ENCODE peak calls at places on chromosome 10, in ten cellular contexts. One of them, this sample, is unnamed.

GRCh38 chr10:72097448-72098300 is 9.3 kb upstream of the SPOCK2 start:
- DNase-seq in cardiac muscle cell: peak; percentile 97
- DNase-seq in MM.1S: no peak
- DNase-seq in sigmoid colon: no peak
- DNase-seq in heart right ventricle: peak; percentile 36
- DNase-seq in ascending aorta: peak; percentile 75
- DNase-seq in IMR-90: peak; percentile 99
- DNase-seq in prostate gland: no peak
- DNase-seq in OCI-LY7: no peak
- DNase-seq in SJSA1: peak; percentile 84
- DNase-seq in this sample: no peak

GRCh38 chr10:52314007-52314821 is at the start of gene DKK1:
- DNase-seq in MM.1S: peak; percentile 85
- DNase-seq in IMR-90: peak; percentile 76
- DNase-seq in OCI-LY7: no peak
- DNase-seq in heart right ventricle: peak; percentile 25
- DNase-seq in ascending aorta: peak; percentile 75
- DNase-seq in sigmoid colon: peak; percentile 69
- DNase-seq in cardiac muscle cell: peak; percentile 85
- DNase-seq in prostate gland: peak; percentile 51
- DNase-seq in SJSA1: peak; percentile 88
- DNase-seq in this sample: peak; percentile 81

GRCh38 chr10:121942749-121943148 is 14.9 kb upstream of the ATE1 start:
- DNase-seq in IMR-90: peak; percentile 94
- DNase-seq in heart right ventricle: peak; percentile 50
- DNase-seq in cardiac muscle cell: peak; percentile 94
- DNase-seq in sigmoid colon: no peak
- DNase-seq in ascending aorta: peak; percentile 62
- DNase-seq in MM.1S: no peak
- DNase-seq in SJSA1: no peak
- DNase-seq in OCI-LY7: no peak
- DNase-seq in prostate gland: no peak
- DNase-seq in this sample: no peak

GRCh38 chr10:116848032-116848911 is 1.0 kb upstream of the ENO4 start:
- DNase-seq in OCI-LY7: no peak
- DNase-seq in heart right ventricle: no peak
- DNase-seq in cardiac muscle cell: no peak
- DNase-seq in ascending aorta: no peak
- DNase-seq in IMR-90: no peak
- DNase-seq in MM.1S: peak; percentile 66
- DNase-seq in prostate gland: peak; percentile 33
- DNase-seq in SJSA1: no peak
- DNase-seq in sigmoid colon: no peak
- DNase-seq in this sample: no peak

GRCh38 chr10:91366687-91367086 is 43.5 kb upstream of the HECTD2 start:
- DNase-seq in SJSA1: no peak
- DNase-seq in prostate gland: no peak
- DNase-seq in sigmoid colon: no peak
- DNase-seq in cardiac muscle cell: no peak
- DNase-seq in MM.1S: no peak
- DNase-seq in IMR-90: no peak
- DNase-seq in OCI-LY7: no peak
- DNase-seq in ascending aorta: no peak
- DNase-seq in heart right ventricle: no peak
- DNase-seq in this sample: no peak

GRCh38 chr10:79273603-79274002 is 73.7 kb upstream of the PPIF start:
- DNase-seq in MM.1S: no peak
- DNase-seq in OCI-LY7: no peak
- DNase-seq in ascending aorta: no peak
- DNase-seq in prostate gland: no peak
- DNase-seq in heart right ventricle: peak; percentile 48
- DNase-seq in cardiac muscle cell: no peak
- DNase-seq in SJSA1: no peak
- DNase-seq in IMR-90: no peak
- DNase-seq in sigmoid colon: peak; percentile 79
- DNase-seq in this sample: no peak

GRCh38 chr10:128263891-128264688 is 137.9 kb upstream of the MKI67 start:
- DNase-seq in prostate gland: peak; percentile 33
- DNase-seq in cardiac muscle cell: peak; percentile 68
- DNase-seq in OCI-LY7: peak; percentile 41
- DNase-seq in SJSA1: no peak
- DNase-seq in MM.1S: peak; percentile 72
- DNase-seq in ascending aorta: no peak
- DNase-seq in IMR-90: peak; percentile 25
- DNase-seq in sigmoid colon: peak; percentile 76
- DNase-seq in heart right ventricle: peak; percentile 61
- DNase-seq in this sample: peak; percentile 82

GRCh38 chr10:98415710-98416077 is 712 bp upstream of the PYROXD2 start:
- DNase-seq in cardiac muscle cell: peak; percentile 53
- DNase-seq in prostate gland: no peak
- DNase-seq in IMR-90: no peak
- DNase-seq in ascending aorta: peak; percentile 46
- DNase-seq in sigmoid colon: no peak
- DNase-seq in SJSA1: no peak
- DNase-seq in MM.1S: no peak
- DNase-seq in heart right ventricle: peak; percentile 43
- DNase-seq in OCI-LY7: no peak
- DNase-seq in this sample: peak; percentile 10

GRCh38 chr10:4234661-4235060 is 449.7 kb upstream of the KLF6 start:
- DNase-seq in ascending aorta: no peak
- DNase-seq in prostate gland: no peak
- DNase-seq in SJSA1: no peak
- DNase-seq in heart right ventricle: no peak
- DNase-seq in OCI-LY7: peak; percentile 1
- DNase-seq in sigmoid colon: no peak
- DNase-seq in IMR-90: peak; percentile 21
- DNase-seq in MM.1S: no peak
- DNase-seq in cardiac muscle cell: peak; percentile 68
- DNase-seq in this sample: no peak

GRCh38 chr10:103080891-103081581 is 112.0 kb downstream of the NT5C2 start:
- DNase-seq in ascending aorta: no peak
- DNase-seq in IMR-90: no peak
- DNase-seq in cardiac muscle cell: no peak
- DNase-seq in MM.1S: no peak
- DNase-seq in prostate gland: no peak
- DNase-seq in sigmoid colon: no peak
- DNase-seq in OCI-LY7: no peak
- DNase-seq in SJSA1: no peak
- DNase-seq in heart right ventricle: no peak
- DNase-seq in this sample: no peak
- H3K36me3 ChIP-seq in ascending aorta: peaks cover 19% of the 10 kb centered on the region
- H3K36me3 ChIP-seq in IMR-90: peaks cover 65% of the 10 kb centered on the region
- H3K36me3 ChIP-seq in cardiac muscle cell: peaks cover 8% of the 10 kb centered on the region
- H3K36me3 ChIP-seq in MM.1S: no peaks in the 10 kb centered on the region
- H3K36me3 ChIP-seq in prostate gland: no peaks in the 10 kb centered on the region
- H3K36me3 ChIP-seq in sigmoid colon: peaks cover 55% of the 10 kb centered on the region
- H3K36me3 ChIP-seq in OCI-LY7: peaks cover 32% of the 10 kb centered on the region
- H3K36me3 ChIP-seq in SJSA1: peaks cover 37% of the 10 kb centered on the region
- H3K36me3 ChIP-seq in heart right ventricle: no peaks in the 10 kb centered on the region
- H3K36me3 ChIP-seq in this sample: no peaks in the 10 kb centered on the region

GRCh38 chr10:21826725-21827124 is 176.8 kb downstream of the DNAJC1 start:
- DNase-seq in IMR-90: no peak
- DNase-seq in OCI-LY7: no peak
- DNase-seq in heart right ventricle: no peak
- DNase-seq in MM.1S: no peak
- DNase-seq in SJSA1: no peak
- DNase-seq in cardiac muscle cell: no peak
- DNase-seq in prostate gland: no peak
- DNase-seq in sigmoid colon: no peak
- DNase-seq in ascending aorta: no peak
- DNase-seq in this sample: no peak

GRCh38 chr10:21824409-21824808 is 179.1 kb downstream of the DNAJC1 start:
- DNase-seq in MM.1S: no peak
- DNase-seq in heart right ventricle: no peak
- DNase-seq in SJSA1: no peak
- DNase-seq in cardiac muscle cell: no peak
- DNase-seq in ascending aorta: no peak
- DNase-seq in sigmoid colon: no peak
- DNase-seq in IMR-90: no peak
- DNase-seq in prostate gland: no peak
- DNase-seq in OCI-LY7: no peak
- DNase-seq in this sample: no peak

GRCh38 chr10:21830037-21830436 is 173.5 kb downstream of the DNAJC1 start:
- DNase-seq in prostate gland: no peak
- DNase-seq in ascending aorta: no peak
- DNase-seq in SJSA1: no peak
- DNase-seq in heart right ventricle: no peak
- DNase-seq in cardiac muscle cell: no peak
- DNase-seq in MM.1S: no peak
- DNase-seq in OCI-LY7: no peak
- DNase-seq in sigmoid colon: no peak
- DNase-seq in IMR-90: no peak
- DNase-seq in this sample: no peak

GRCh38 chr10:21825345-21825744 is 178.2 kb downstream of the DNAJC1 start:
- DNase-seq in IMR-90: no peak
- DNase-seq in cardiac muscle cell: no peak
- DNase-seq in heart right ventricle: no peak
- DNase-seq in prostate gland: no peak
- DNase-seq in SJSA1: no peak
- DNase-seq in MM.1S: no peak
- DNase-seq in ascending aorta: no peak
- DNase-seq in OCI-LY7: no peak
- DNase-seq in sigmoid colon: no peak
- DNase-seq in this sample: no peak

GRCh38 chr10:21827308-21827707 is 176.2 kb downstream of the DNAJC1 start:
- DNase-seq in IMR-90: no peak
- DNase-seq in prostate gland: no peak
- DNase-seq in ascending aorta: no peak
- DNase-seq in cardiac muscle cell: no peak
- DNase-seq in SJSA1: no peak
- DNase-seq in MM.1S: no peak
- DNase-seq in OCI-LY7: no peak
- DNase-seq in heart right ventricle: no peak
- DNase-seq in sigmoid colon: no peak
- DNase-seq in this sample: no peak
- H3K9me3 ChIP-seq in IMR-90: peaks cover 12% of the 10 kb centered on the region
- H3K9me3 ChIP-seq in prostate gland: no peaks in the 10 kb centered on the region
- H3K9me3 ChIP-seq in ascending aorta: peaks cover 66% of the 10 kb centered on the region
- H3K9me3 ChIP-seq in cardiac muscle cell: no peaks in the 10 kb centered on the region
- H3K9me3 ChIP-seq in SJSA1: peaks cover 7% of the 10 kb centered on the region
- H3K9me3 ChIP-seq in MM.1S: no peaks in the 10 kb centered on the region
- H3K9me3 ChIP-seq in OCI-LY7: peaks cover 19% of the 10 kb centered on the region
- H3K9me3 ChIP-seq in heart right ventricle: peaks cover 55% of the 10 kb centered on the region
- H3K9me3 ChIP-seq in sigmoid colon: peaks cover 26% of the 10 kb centered on the region
- H3K9me3 ChIP-seq in this sample: no peaks in the 10 kb centered on the region

GRCh38 chr10:124709862-124710261 is 34.3 kb downstream of the FAM53B start:
- DNase-seq in heart right ventricle: no peak
- DNase-seq in sigmoid colon: no peak
- DNase-seq in SJSA1: no peak
- DNase-seq in IMR-90: no peak
- DNase-seq in MM.1S: no peak
- DNase-seq in prostate gland: no peak
- DNase-seq in ascending aorta: peak; percentile 76
- DNase-seq in cardiac muscle cell: no peak
- DNase-seq in OCI-LY7: no peak
- DNase-seq in this sample: no peak

GRCh38 chr10:124708246-124708779 is 35.9 kb downstream of the FAM53B start:
- DNase-seq in ascending aorta: no peak
- DNase-seq in SJSA1: no peak
- DNase-seq in MM.1S: no peak
- DNase-seq in sigmoid colon: no peak
- DNase-seq in IMR-90: no peak
- DNase-seq in OCI-LY7: no peak
- DNase-seq in prostate gland: no peak
- DNase-seq in heart right ventricle: no peak
- DNase-seq in cardiac muscle cell: peak; percentile 28
- DNase-seq in this sample: no peak

GRCh38 chr10:124707546-124707945 is 36.6 kb downstream of the FAM53B start:
- DNase-seq in ascending aorta: no peak
- DNase-seq in heart right ventricle: no peak
- DNase-seq in sigmoid colon: no peak
- DNase-seq in cardiac muscle cell: no peak
- DNase-seq in IMR-90: no peak
- DNase-seq in prostate gland: no peak
- DNase-seq in MM.1S: no peak
- DNase-seq in SJSA1: no peak
- DNase-seq in OCI-LY7: no peak
- DNase-seq in this sample: no peak

GRCh38 chr10:124710266-124710881 is 33.8 kb downstream of the FAM53B start:
- DNase-seq in ascending aorta: no peak
- DNase-seq in heart right ventricle: no peak
- DNase-seq in IMR-90: no peak
- DNase-seq in prostate gland: no peak
- DNase-seq in SJSA1: no peak
- DNase-seq in cardiac muscle cell: no peak
- DNase-seq in MM.1S: no peak
- DNase-seq in OCI-LY7: no peak
- DNase-seq in sigmoid colon: no peak
- DNase-seq in this sample: no peak

DNA sequence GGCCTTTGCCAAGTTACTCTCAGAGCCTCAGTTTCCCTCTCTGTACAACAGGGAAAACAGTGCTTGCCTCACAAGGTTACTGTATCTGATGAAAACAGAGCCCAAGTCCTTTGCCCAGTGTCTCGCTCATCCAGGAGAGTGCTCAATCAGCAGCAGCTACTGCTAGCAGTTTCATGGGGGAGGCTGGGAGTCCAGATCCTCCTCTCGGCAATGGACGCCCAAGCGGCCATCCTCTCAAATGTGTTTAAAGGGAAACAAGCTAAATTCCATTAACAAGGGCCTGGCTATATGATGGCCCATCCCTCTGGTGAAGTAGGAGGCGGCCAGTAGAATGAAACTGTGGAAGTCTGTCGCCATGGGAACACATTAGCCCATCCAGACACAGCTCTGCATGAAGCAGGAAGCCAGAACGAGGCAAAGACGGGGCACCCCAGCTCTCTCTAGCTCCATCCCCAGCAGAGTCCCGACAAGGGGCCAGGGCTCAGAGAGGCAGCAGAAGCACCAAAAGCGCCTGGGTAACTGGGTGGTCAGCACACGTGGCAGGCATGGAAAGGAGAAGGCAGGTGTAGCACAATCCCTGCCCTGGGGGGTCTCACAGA is 35.2 kb downstream of the FAM53B start:
- DNase-seq in sigmoid colon: no peak
- DNase-seq in OCI-LY7: no peak
- DNase-seq in ascending aorta: no peak
- DNase-seq in heart right ventricle: no peak
- DNase-seq in cardiac muscle cell: no peak
- DNase-seq in prostate gland: no peak
- DNase-seq in IMR-90: no peak
- DNase-seq in SJSA1: no peak
- DNase-seq in MM.1S: no peak
- DNase-seq in this sample: no peak
- H3K4me1 ChIP-seq in sigmoid colon: no peaks in the 10 kb centered on the region
- H3K4me1 ChIP-seq in OCI-LY7: peaks cover 58% of the 10 kb centered on the region
- H3K4me1 ChIP-seq in ascending aorta: peaks cover 15% of the 10 kb centered on the region
- H3K4me1 ChIP-seq in heart right ventricle: peaks cover 100% of the 10 kb centered on the region
- H3K4me1 ChIP-seq in cardiac muscle cell: peaks cover 11% of the 10 kb centered on the region
- H3K4me1 ChIP-seq in prostate gland: peaks cover 23% of the 10 kb centered on the region
- H3K4me1 ChIP-seq in IMR-90: peaks cover 14% of the 10 kb centered on the region
- H3K4me1 ChIP-seq in SJSA1: no peaks in the 10 kb centered on the region
- H3K4me1 ChIP-seq in MM.1S: no peaks in the 10 kb centered on the region
- H3K4me1 ChIP-seq in this sample: no peaks in the 10 kb centered on the region

DNA sequence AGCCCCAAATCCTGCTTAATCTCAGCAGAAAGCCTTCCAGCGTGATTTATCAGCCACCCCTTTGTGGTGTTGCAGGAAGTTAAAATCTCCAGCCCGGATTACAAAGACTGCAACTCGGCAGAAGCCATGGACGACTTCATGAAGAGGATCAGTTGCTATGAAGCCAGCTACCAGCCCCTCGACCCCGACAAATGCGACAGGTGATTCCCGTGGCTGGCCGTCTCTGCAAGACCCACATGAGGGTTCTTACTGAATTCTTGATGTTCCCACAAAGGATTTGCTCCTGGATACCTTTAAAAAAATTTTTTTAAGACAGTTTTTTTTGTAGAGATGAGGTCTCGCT is 16.7 kb downstream of the PFKFB3 start:
- DNase-seq in cardiac muscle cell: no peak
- DNase-seq in MM.1S: no peak
- DNase-seq in OCI-LY7: no peak
- DNase-seq in IMR-90: no peak
- DNase-seq in prostate gland: no peak
- DNase-seq in heart right ventricle: no peak
- DNase-seq in SJSA1: no peak
- DNase-seq in sigmoid colon: peak; percentile 54
- DNase-seq in ascending aorta: no peak
- DNase-seq in this sample: no peak
- H3K36me3 ChIP-seq in cardiac muscle cell: peaks cover 91% of the 10 kb centered on the region
- H3K36me3 ChIP-seq in MM.1S: no peaks in the 10 kb centered on the region
- H3K36me3 ChIP-seq in OCI-LY7: peaks cover 99% of the 10 kb centered on the region
- H3K36me3 ChIP-seq in IMR-90: peaks cover 93% of the 10 kb centered on the region
- H3K36me3 ChIP-seq in prostate gland: peaks cover 21% of the 10 kb centered on the region
- H3K36me3 ChIP-seq in heart right ventricle: peaks cover 19% of the 10 kb centered on the region
- H3K36me3 ChIP-seq in SJSA1: peaks cover 95% of the 10 kb centered on the region
- H3K36me3 ChIP-seq in sigmoid colon: peaks cover 98% of the 10 kb centered on the region
- H3K36me3 ChIP-seq in ascending aorta: peaks cover 98% of the 10 kb centered on the region
- H3K36me3 ChIP-seq in this sample: peaks cover 70% of the 10 kb centered on the region

This sample was measured in HAP-1.